ENCODE peak calls at places on chromosome 1, in four cellular contexts. P, G, T and L are unnamed samples.

GRCh38 chr1:209323743-209324142 is 259.8 kb upstream of the CAMK1G start:
- DNase-seq in P (no peak), G (no peak), T (no peak), L (no peak)

GRCh38 chr1:224884428-224884827 is 45.0 kb upstream of the DNAH14 start:
- DNase-seq in P (no peak), G (no peak), T (no peak), L (no peak)

GRCh38 chr1:8165595-8166360 is 139.7 kb upstream of the ERRFI1 start:
- DNase-seq in P (no peak), G (no peak), T (no peak), L (no peak)

GRCh38 chr1:1781526-1781903 is 3.2 kb upstream of the NADK start:
- DNase-seq in P (no peak), G (no peak), T (no peak), L (no peak)

GRCh38 chr1:206878456-206878855 is 13.0 kb downstream of the IL20 start:
- DNase-seq in P (no peak), G (no peak), T (no peak), L (no peak)

GRCh38 chr1:214864896-214865688 is 217.4 kb upstream of the KCNK2 start:
- DNase-seq in P (no peak), G (no peak), T (no peak), L (no peak)

GRCh38 chr1:180208264-180208663 is 21.8 kb upstream of the LHX4 start:
- DNase-seq in P (no peak), G (no peak), T (no peak), L (no peak)

GRCh38 chr1:228487336-228488106 is at the start of gene RNF187:
- DNase-seq in P (peak; percentile 92), G (no peak), T (peak; percentile 37), L (peak; percentile 90)

GRCh38 chr1:53276902-53277281 is 38.6 kb upstream of the MAGOH start:
- DNase-seq in P (no peak), G (no peak), T (no peak), L (no peak)

GRCh38 chr1:240244968-240245628 is 153.4 kb downstream of the FMN2 start:
- DNase-seq in P (no peak), G (no peak), T (no peak), L (no peak)

GRCh38 chr1:205147191-205147590 is 25.4 kb upstream of the RBBP5 start:
- DNase-seq in P (no peak), G (no peak), T (no peak), L (no peak)

GRCh38 chr1:17948594-17948993 is 159.0 kb upstream of the IGSF21 start:
- DNase-seq in P (no peak), G (no peak), T (no peak), L (no peak)